ENCODE peak calls at places on chromosome 15, in six cellular contexts. Q is stomach, W is A549, D is IMR-90, R is HepG2, Y is K562. K is an unnamed sample.

GRCh38 chr15:51199541-51199940 is 104.8 kb upstream of the TNFAIP8L3 start:
- DNase-seq in D (no peak), Q (no peak), W (no peak), R (no peak), Y (no peak), K (no peak)

GRCh38 chr15:68218847-68219798 is 10.4 kb downstream of the CLN6 start:
- DNase-seq in Y (peak), Q (peak), D (no peak), W (no peak), R (no peak), K (no peak)

GRCh38 chr15:68354923-68355322 is 77.0 kb downstream of the ITGA11 start:
- DNase-seq in Q (no peak), Y (peak), W (peak), D (peak), R (peak), K (no peak)

GRCh38 chr15:45091161-45091560 is 22.8 kb downstream of the DUOX2 start:
- DNase-seq in R (peak), Q (no peak), W (peak), Y (no peak), D (peak), K (no peak)

GRCh38 chr15:83850846-83851245 is 196.9 kb downstream of the ADAMTSL3 start:
- DNase-seq in D (no peak), W (no peak), Q (no peak), R (no peak), Y (no peak), K (no peak)

GRCh38 chr15:36571301-36571700 is 8.1 kb upstream of the CDIN1 start:
- DNase-seq in Y (no peak), D (peak), W (no peak), R (no peak), Q (no peak), K (no peak)

GRCh38 chr15:78768096-78768495 is 43.2 kb downstream of the ADAMTS7 start:
- DNase-seq in W (no peak), R (no peak), D (no peak), Q (no peak), Y (no peak), K (no peak)

GRCh38 chr15:29612096-29612495 is 210.2 kb downstream of the TJP1 start:
- DNase-seq in Q (no peak), D (peak), Y (no peak), R (no peak), W (no peak), K (no peak)

GRCh38 chr15:34365073-34365825 is 1.7 kb downstream of the LPCAT4 start:
- DNase-seq in R (no peak), W (no peak), Y (no peak), D (no peak), Q (no peak), K (no peak)

GRCh38 chr15:35194296-35194695 is 109.2 kb upstream of the NANOGP8 start:
- DNase-seq in R (no peak), D (peak), Y (no peak), Q (no peak), W (no peak), K (no peak)

GRCh38 chr15:57425842-57426241 is 49.5 kb downstream of the CGNL1 start:
- DNase-seq in Q (no peak), W (no peak), D (no peak), Y (no peak), R (no peak), K (no peak)

GRCh38 chr15:40108855-40109735 is at the start of gene BMF:
- DNase-seq in Q (peak), R (peak), D (peak), W (peak), Y (peak), K (peak)
- TF ChIP-seq CTCF in Q (no peak), R (peak), D (peak), W (peak), Y (peak), K (peak)

DNA sequence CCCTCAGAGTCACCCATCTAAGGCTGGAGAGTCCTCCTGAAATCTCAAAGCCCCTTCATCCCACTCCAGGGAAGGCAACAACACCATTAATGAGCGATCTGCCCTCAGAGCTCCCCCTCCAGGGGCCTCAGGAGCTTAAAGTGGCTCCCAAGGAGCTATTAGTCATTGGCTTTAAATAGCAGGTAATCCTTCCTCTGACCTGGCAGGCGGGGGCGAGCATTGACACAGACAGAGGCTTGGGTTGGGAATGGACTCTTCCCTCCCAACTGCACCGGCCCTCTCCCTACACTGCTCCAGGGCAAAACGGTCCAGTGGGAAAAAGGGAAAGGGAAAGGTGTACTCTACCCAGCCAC is 1.4 kb downstream of the MFGE8 start:
- DNase-seq in Q (no peak), R (no peak), Y (peak), W (peak), D (peak), K (no peak)
- H3K27ac ChIP-seq in Q (peak), R (no peak), Y (peak), W (peak), D (peak), K (peak)

GRCh38 chr15:52529940-52530339 is 1.3 kb upstream of the MYO5A start:
- DNase-seq in Q (no peak), R (no peak), D (no peak), W (no peak), Y (no peak), K (no peak)

GRCh38 chr15:52527196-52527897 is 1.3 kb downstream of the MYO5A start:
- DNase-seq in D (no peak), R (no peak), W (no peak), Y (no peak), Q (no peak), K (no peak)

GRCh38 chr15:52527898-52528464 is 699 bp downstream of the MYO5A start:
- DNase-seq in D (peak), Q (peak), R (no peak), W (peak), Y (no peak), K (peak)

GRCh38 chr15:52529289-52529929 is 729 bp upstream of the MYO5A start:
- DNase-seq in W (peak), D (no peak), Q (no peak), R (no peak), Y (no peak), K (peak)

DNA sequence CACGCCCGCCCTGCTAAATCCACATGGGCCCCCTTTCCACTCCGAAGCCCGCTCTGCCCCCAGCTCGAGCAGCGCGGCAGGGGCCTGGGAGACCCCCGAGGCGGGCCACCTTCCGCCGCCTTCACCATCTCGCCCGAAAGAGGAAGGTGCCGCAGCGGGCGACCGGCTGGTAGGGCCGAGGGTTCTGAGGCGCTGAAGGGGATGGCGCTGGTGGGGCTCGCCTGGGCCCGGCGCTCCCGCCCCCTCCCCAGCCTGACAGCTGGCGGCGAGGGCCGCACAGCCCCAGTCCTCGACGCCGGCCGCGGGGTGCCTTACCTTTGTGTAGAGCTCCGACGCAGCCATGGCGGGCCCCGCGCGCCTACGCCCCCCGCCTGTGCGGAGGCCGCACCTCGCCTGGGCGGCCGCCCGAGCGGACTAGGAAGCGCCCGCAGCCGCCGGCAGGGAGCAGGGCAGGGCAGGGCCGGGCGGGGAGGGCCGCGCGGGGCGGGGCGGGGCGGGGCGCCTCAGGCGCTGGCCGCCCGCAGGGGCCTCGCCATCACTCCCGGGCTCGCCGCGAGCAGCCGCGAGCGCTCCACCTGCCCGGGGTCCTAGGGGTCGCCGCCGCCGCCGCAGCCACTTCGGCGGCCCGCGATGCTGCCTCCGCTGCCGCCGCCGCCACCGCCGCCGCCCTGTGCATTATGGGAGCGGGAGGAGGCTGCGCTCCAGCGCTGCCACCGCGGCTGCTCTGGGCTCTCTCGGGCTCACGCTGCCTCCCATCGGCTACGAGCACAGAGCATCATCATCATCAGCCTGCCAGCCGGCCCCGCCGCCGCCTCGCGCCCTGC is at the start of gene MYO5A:
- DNase-seq in R (peak), W (peak), D (peak), Q (peak), Y (peak), K (peak)
- TF ChIP-seq POLR2A in R (no peak), W (peak), D (peak), Q (no peak), Y (no peak), K (peak)

GRCh38 chr15:91522609-91523332 is 330.7 kb upstream of the SLCO3A1 start:
- DNase-seq in D (peak), R (no peak), Q (no peak), Y (no peak), W (peak), K (no peak)
- TF ChIP-seq CTCF in D (peak), R (no peak), Q (peak), Y (peak), W (peak), K (peak)

GRCh38 chr15:86178845-86179244 is 99.2 kb downstream of the AGBL1 start:
- DNase-seq in D (no peak), Y (no peak), Q (no peak), W (peak), R (no peak), K (no peak)

GRCh38 chr15:86183765-86184491 is 104.3 kb downstream of the AGBL1 start:
- DNase-seq in Y (no peak), R (no peak), Q (no peak), D (no peak), W (no peak), K (no peak)
- H3K27ac ChIP-seq in Y (no peak), R (no peak), Q (no peak), D (no peak), W (no peak), K (no peak)

GRCh38 chr15:90869601-90870353 is 1.4 kb downstream of the FURIN start:
- DNase-seq in Q (no peak), Y (peak), R (no peak), D (peak), W (peak), K (peak)
- TF ChIP-seq POLR2A in Q (no peak), Y (peak), R (no peak), D (no peak), W (no peak), K (no peak)

DNA sequence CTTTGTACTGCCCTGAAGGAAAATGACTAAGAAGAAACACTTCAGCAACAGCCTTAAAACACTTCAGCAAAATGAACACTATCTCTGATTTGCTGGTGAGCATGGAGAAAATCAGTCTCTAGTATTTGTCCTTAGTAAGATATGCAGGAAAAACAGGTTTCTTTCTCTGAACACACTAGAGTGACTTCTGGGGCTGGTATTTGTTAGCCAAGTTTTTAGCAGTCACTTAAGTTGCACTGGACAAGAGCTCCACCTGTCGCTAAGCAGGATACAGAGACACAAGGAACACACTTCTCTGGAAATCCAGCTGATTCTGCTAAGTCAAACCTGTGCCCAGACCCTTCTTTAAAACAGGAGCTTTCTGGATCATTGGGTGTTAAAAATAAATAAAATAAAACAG is 65.3 kb downstream of the CHAC1 start:
- DNase-seq in W (peak), Y (no peak), D (peak), Q (peak), R (no peak), K (peak)
- TF ChIP-seq CTCF in W (no peak), Y (no peak), D (peak), Q (no peak), R (no peak), K (peak)

DNA sequence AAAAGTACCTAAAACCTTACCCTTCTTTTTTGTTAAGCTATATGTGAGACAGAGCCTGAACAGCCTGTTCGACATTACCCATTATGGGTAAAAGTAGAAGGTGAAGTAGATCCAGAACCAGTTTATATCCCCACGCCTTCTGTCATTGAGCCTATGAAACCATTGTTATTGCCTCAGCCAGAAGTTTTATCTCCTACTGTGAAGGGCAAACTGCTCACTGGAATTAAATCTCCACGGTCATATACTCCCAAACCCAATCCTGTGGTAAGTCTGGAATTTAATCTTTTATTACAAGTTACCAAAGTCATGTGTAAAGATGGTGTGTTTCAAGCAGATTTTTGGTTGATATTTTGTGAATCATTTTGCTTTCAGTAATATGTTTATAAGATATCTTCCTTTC is 47.1 kb upstream of the MAPKBP1 start:
- DNase-seq in R (no peak), W (no peak), Y (no peak), Q (no peak), D (peak), K (no peak)
- H3K27ac ChIP-seq in R (no peak), W (no peak), Y (no peak), Q (no peak), D (no peak), K (no peak)